ENCODE peak calls at places on chromosome 11, in five cellular contexts. I, A, Y, M and L are unnamed samples.

GRCh38 chr11:76382209-76382608 is 1.1 kb downstream of the GVQW3 start:
- DNase-seq in I (no peak), A (peak; percentile 9), Y (no peak), M (no peak), L (no peak)

GRCh38 chr11:63835156-63835540 is 3.8 kb upstream of the MARK2 start:
- DNase-seq in I (no peak), A (no peak), Y (no peak), M (no peak), L (no peak)

GRCh38 chr11:69438286-69438920 is 43.1 kb upstream of the LINC01488 start:
- DNase-seq in I (no peak), A (no peak), Y (no peak), M (no peak), L (no peak)

GRCh38 chr11:1479678-1480118 is 6.9 kb downstream of the MOB2 start:
- DNase-seq in I (no peak), A (no peak), Y (no peak), M (no peak), L (no peak)

GRCh38 chr11:44949160-44950035 is 1.3 kb downstream of the TP53I11 start:
- DNase-seq in I (no peak), A (peak; percentile 61), Y (no peak), M (no peak), L (no peak)

GRCh38 chr11:14698771-14699170 is 55.2 kb downstream of the PDE3B start:
- DNase-seq in I (no peak), A (no peak), Y (no peak), M (no peak), L (no peak)

GRCh38 chr11:12235945-12236743 is 125.8 kb downstream of the MICAL2 start:
- DNase-seq in I (peak; percentile 32), A (peak; percentile 76), Y (peak; percentile 58), M (peak; percentile 92), L (peak; percentile 47)

GRCh38 chr11:12120031-12121008 is 9.9 kb downstream of the MICAL2 start:
- DNase-seq in I (no peak), A (no peak), Y (peak; percentile 25), M (no peak), L (no peak)

GRCh38 chr11:9874466-9874865 is 210.6 kb downstream of the SWAP70 start:
- DNase-seq in I (no peak), A (no peak), Y (no peak), M (no peak), L (no peak)

GRCh38 chr11:9878936-9879335 is 215.1 kb downstream of the SWAP70 start:
- DNase-seq in I (no peak), A (no peak), Y (no peak), M (no peak), L (no peak)

GRCh38 chr11:9875862-9876261 is 212.0 kb downstream of the SWAP70 start:
- DNase-seq in I (no peak), A (no peak), Y (no peak), M (no peak), L (no peak)

GRCh38 chr11:9876331-9876730 is 212.5 kb downstream of the SWAP70 start:
- DNase-seq in I (no peak), A (no peak), Y (no peak), M (no peak), L (no peak)

DNA sequence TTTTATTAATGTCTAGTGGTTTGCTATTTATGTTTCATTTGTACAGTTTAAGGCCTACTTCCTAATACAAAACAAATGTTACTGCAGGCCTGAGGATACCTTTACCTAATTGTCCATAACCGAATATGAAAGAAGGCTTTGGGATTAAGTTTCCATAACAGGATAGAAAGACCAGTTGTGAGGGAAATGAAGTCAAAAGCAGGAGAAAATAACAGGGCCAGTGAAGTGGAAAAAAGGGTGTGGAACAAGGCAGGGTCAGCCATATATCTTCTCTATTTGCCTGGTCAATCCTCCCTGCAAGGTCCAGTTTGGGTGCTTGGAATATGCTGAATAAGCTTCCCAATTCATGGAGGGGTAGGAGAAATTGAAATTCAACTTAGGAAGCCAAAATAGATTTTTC is 211.5 kb downstream of the SWAP70 start:
- DNase-seq in I (no peak), A (no peak), Y (no peak), M (no peak), L (no peak)
- TF ChIP-seq EZH2 in I (no peak), A (no peak), Y (no peak), M (no peak), L (no peak)

DNA sequence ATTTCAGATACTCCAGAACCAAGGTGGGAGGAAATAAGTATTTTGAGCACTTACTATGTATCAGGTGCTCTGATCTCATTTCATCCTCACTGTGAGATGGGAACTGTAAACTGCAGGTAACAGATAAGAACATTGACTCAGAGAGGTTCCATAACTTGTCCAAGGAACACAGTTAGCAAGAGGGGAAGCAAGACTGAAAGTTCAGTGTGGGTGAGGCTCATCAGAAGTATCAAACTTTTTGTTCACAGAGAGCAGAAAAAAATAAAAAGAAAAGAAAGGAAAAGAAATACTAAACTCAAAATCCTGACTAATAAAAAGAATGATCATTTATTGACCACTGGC is 37.1 kb downstream of the RAB30 start:
- DNase-seq in I (no peak), A (no peak), Y (no peak), M (no peak), L (no peak)
- H3K9ac ChIP-seq in I (no peak overlapping the region), A (peak overlapping the region; percentile 61), Y (peak overlapping the region; percentile 11), M (no peak overlapping the region), L (no peak overlapping the region)

GRCh38 chr11:32435152-32435480 is 223 bp downstream of the WT1 start:
- DNase-seq in I (no peak), A (no peak), Y (no peak), M (no peak), L (no peak)

GRCh38 chr11:32435947-32436750 is 810 bp upstream of the WT1 start:
- DNase-seq in I (no peak), A (no peak), Y (no peak), M (no peak), L (no peak)

GRCh38 chr11:32434387-32435151 is 770 bp downstream of the WT1 start:
- DNase-seq in I (no peak), A (no peak), Y (peak; percentile 5), M (no peak), L (no peak)

GRCh38 chr11:32436751-32437405 is 1.5 kb upstream of the WT1 start:
- DNase-seq in I (no peak), A (no peak), Y (no peak), M (no peak), L (no peak)

GRCh38 chr11:32435511-32435946 is at the start of gene WT1:
- DNase-seq in I (no peak), A (no peak), Y (no peak), M (no peak), L (no peak)
- TF ChIP-seq EZH2 in I (no peak), A (no peak), Y (no peak), M (peak; percentile 75), L (no peak)

GRCh38 chr11:101129203-101129943 is at the start of gene PGR:
- DNase-seq in I (no peak), A (peak; percentile 8), Y (no peak), M (no peak), L (no peak)

GRCh38 chr11:101127348-101127698 is 2.3 kb downstream of the PGR start:
- DNase-seq in I (no peak), A (peak; percentile 29), Y (no peak), M (no peak), L (peak; percentile 13)

GRCh38 chr11:101128571-101129202 is 926 bp downstream of the PGR start:
- DNase-seq in I (no peak), A (no peak), Y (no peak), M (no peak), L (no peak)

GRCh38 chr11:101126551-101127347 is 2.9 kb downstream of the PGR start:
- DNase-seq in I (no peak), A (peak; percentile 30), Y (no peak), M (no peak), L (no peak)

DNA sequence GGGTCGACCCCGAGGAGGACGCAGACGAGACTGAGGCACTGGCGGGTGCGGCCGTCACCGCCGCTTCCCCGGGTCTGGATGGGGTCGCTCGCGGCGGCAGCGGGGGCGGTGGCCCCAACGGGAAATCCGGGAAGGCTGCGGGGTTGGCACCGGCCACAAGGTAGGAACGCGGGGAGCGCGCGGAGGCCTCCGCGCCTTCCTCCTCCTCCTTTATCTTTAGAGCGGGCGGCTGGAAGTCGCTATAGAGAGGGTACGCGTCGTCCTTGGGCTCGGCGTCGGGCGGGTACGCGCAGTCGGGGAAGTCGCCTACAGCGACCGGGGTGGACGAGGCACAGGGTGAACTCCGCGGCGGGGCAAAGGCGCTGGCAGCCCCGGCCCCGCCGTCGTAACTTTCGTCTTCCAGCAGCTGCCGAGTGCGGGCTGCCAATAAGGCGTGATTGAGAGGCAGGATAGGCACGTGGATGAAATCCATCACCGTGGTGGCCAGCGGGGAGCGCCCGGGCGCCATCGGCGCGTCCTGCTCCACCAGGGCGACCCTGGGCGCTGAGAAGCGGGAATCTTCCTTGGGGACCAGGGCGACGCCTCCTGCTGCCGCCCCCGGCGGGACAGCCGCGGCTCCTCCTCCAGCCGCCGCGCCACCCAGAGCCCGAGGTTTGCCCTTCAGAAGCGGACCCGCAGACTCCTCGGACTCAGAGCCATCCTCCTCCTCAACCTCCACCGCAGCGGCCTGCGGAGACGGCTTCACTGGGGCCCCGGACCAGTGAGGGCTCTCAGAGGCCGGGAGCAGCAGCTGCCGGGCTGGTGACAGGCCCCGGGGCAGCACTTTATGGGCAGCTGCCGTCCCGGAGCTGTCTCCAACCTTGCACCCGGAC is 1.7 kb downstream of the PGR start:
- DNase-seq in I (no peak), A (peak; percentile 14), Y (no peak), M (no peak), L (no peak)
- H3K9ac ChIP-seq in I (no peak overlapping the region), A (no peak overlapping the region), Y (no peak overlapping the region), M (no peak overlapping the region), L (no peak overlapping the region)